ENCODE peak calls at places on chromosomes 16 and 17, in six cellular contexts. A is AG04450; Q is effector memory CD4-positive, alpha-beta T cell; X is left lung; G is CD8-positive, alpha-beta memory T cell; M is heart right ventricle. O is an unnamed sample.
A peak's percentile ranks its signal among the peaks of the same experiment; 100 is the strongest.

GRCh38 chr16:19419691-19420060 is 2.0 kb downstream of the TMC5 start:
- DNase-seq in Q (no peak), M (no peak), G (no peak), A (no peak), X (no peak), O (no peak)

GRCh38 chr16:85384831-85385462 is 228.2 kb upstream of the GSE1 start:
- DNase-seq in Q (no peak), G (no peak), X (no peak), A (no peak), M (peak; percentile 7), O (no peak)

GRCh38 chr16:24734382-24734781 is 4.9 kb downstream of the TNRC6A start:
- DNase-seq in M (no peak), X (no peak), G (no peak), A (peak; percentile 32), Q (no peak), O (no peak)

GRCh38 chr16:52389045-52389444 is 157.9 kb downstream of the TOX3 start:
- DNase-seq in M (no peak), A (no peak), Q (no peak), G (no peak), X (no peak), O (no peak)

GRCh38 chr16:1149101-1149636 is 3.7 kb upstream of the CACNA1H start:
- DNase-seq in M (no peak), A (no peak), Q (no peak), X (no peak), G (no peak), O (no peak)

GRCh38 chr16:71255721-71256120 is 25.2 kb upstream of the HYDIN start:
- DNase-seq in Q (no peak), A (no peak), G (no peak), X (no peak), M (no peak), O (no peak)

GRCh38 chr17:44610331-44610730 is 45.9 kb upstream of the MEIOC start:
- DNase-seq in A (no peak), G (no peak), X (no peak), M (no peak), Q (no peak), O (no peak)

GRCh38 chr17:3935825-3936355 is 19.6 kb upstream of the P2RX1 start:
- DNase-seq in Q (no peak), M (no peak), X (no peak), G (no peak), A (peak; percentile 32), O (no peak)

GRCh38 chr17:74452841-74453661 is 13.4 kb upstream of the CD300A start:
- DNase-seq in A (no peak), Q (no peak), X (no peak), G (no peak), M (no peak), O (no peak)

GRCh38 chr17:81409190-81409935 is 14.1 kb downstream of the BAHCC1 start:
- DNase-seq in X (no peak), G (no peak), Q (no peak), M (no peak), A (no peak), O (no peak)

GRCh38 chr17:81917565-81918332 is at the start of gene SIRT7:
- DNase-seq in G (peak; percentile 78), Q (peak; percentile 74), M (peak; percentile 84), X (peak; percentile 80), A (no peak), O (no peak)

GRCh38 chr16:89115216-89115949 is 21.7 kb downstream of the ACSF3 start:
- DNase-seq in X (peak; percentile 92), G (peak; percentile 93), A (no peak), M (peak; percentile 74), Q (peak; percentile 92), O (peak; percentile 58)

GRCh38 chr16:83351846-83352245 is 455.9 kb upstream of the HSBP1 start:
- DNase-seq in M (no peak), Q (no peak), X (no peak), A (no peak), G (no peak), O (no peak)

GRCh38 chr16:49161191-49161590 is 120.4 kb downstream of the CBLN1 start:
- DNase-seq in A (no peak), G (no peak), M (no peak), X (no peak), Q (no peak), O (no peak)

GRCh38 chr17:14737984-14738651 is 437.2 kb downstream of the HS3ST3B1 start:
- DNase-seq in M (peak; percentile 43), Q (no peak), A (peak; percentile 84), X (peak; percentile 78), G (no peak), O (peak; percentile 13)

GRCh38 chr16:49015189-49015540 is 266.5 kb downstream of the CBLN1 start:
- DNase-seq in Q (no peak), A (no peak), X (no peak), G (no peak), M (no peak), O (no peak)

GRCh38 chr17:75877752-75878173 is 618 bp downstream of the TRIM47 start:
- DNase-seq in G (peak; percentile 66), X (peak; percentile 76), Q (peak; percentile 55), M (peak; percentile 77), A (no peak), O (no peak)

GRCh38 chr16:12188674-12189249 is 212.2 kb downstream of the SNX29 start:
- DNase-seq in Q (no peak), X (no peak), M (no peak), G (no peak), A (no peak), O (no peak)

DNA sequence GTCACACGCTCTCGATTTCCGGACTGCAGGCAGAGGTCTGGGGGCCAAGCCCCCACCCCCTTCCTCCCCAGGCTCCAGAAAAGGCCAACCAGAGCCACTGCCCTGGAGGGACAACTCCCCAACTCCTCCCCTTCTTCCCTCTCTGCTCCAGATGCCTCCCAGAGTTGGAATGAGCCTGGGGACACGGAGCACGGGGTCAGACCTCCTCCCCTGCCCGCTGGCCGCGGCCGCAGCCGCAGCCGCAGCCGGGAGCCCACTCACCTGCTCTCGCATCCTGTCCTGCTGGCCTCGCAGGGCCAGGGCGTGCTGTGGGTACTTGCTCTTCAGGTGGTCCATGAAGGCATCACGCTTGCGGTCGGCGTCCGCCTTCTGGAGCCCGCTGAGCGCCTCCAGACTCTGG is 27.5 kb downstream of the SRCIN1 start:
- DNase-seq in M (no peak), A (no peak), X (no peak), G (no peak), Q (no peak), O (no peak)
- H3K4me3 ChIP-seq in M (no peak overlapping the region), A (no peak overlapping the region), X (no peak overlapping the region), G (no peak overlapping the region), Q (no peak overlapping the region), O (no peak overlapping the region)

GRCh38 chr16:66127459-66128362 is 238.8 kb upstream of the CDH5 start:
- DNase-seq in A (no peak), G (no peak), M (peak; percentile 19), X (no peak), Q (no peak), O (no peak)
- H3K9me3 ChIP-seq in A (no peaks in the 10 kb centered on the region), G (no peaks in the 10 kb centered on the region), M (no peaks in the 10 kb centered on the region), X (no peaks in the 10 kb centered on the region), Q (no peaks in the 10 kb centered on the region), O (no peaks in the 10 kb centered on the region)

GRCh38 chr17:78143214-78144145 is 2.7 kb upstream of the C17orf99 start:
- DNase-seq in A (no peak), Q (no peak), M (no peak), G (no peak), X (no peak), O (no peak)
- H3K27ac ChIP-seq in A (no peak overlapping the region), Q (no peak overlapping the region), M (peak overlapping the region; percentile 61), G (peak overlapping the region; percentile 51), X (peak overlapping the region; percentile 79), O (peak overlapping the region; percentile 70)

DNA sequence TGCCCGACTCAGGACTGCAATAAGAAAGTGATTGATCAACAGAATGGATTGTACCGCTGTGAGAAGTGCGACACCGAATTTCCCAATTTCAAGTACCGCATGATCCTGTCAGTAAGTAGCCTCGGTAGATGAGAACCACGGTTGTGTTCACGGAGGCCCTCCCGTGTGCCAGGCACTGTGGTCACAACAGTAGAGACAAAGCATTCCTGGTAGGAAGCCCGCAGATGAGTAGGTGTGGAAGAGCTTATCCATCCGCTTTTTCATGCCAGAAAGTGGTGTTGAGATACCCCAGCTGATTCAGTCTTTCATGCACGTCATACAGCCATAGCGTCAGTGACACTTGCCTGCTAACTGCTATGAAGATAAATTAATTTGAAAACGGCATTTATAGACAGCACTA is 58.9 kb downstream of the RPA1 start:
- DNase-seq in G (no peak), A (no peak), M (no peak), Q (no peak), X (no peak), O (no peak)
- H3K4me3 ChIP-seq in G (no peak overlapping the region), A (no peak overlapping the region), M (no peak overlapping the region), Q (no peak overlapping the region), X (no peak overlapping the region), O (no peak overlapping the region)

GRCh38 chr16:35881654-35882053 is 2422.2 kb downstream of the TP53TG3F start:
- DNase-seq in Q (no peak), G (no peak), M (no peak), A (no peak), X (no peak), O (no peak)
- H3K9me3 ChIP-seq in Q (no peaks in the 10 kb centered on the region), G (no peaks in the 10 kb centered on the region), M (no peaks in the 10 kb centered on the region), A (peaks cover 19% of the 10 kb centered on the region), X (peaks cover 65% of the 10 kb centered on the region), O (no peaks in the 10 kb centered on the region)

GRCh38 chr16:50692999-50693781 is at the start of gene NOD2:
- DNase-seq in X (peak; percentile 52), G (peak; percentile 29), Q (no peak), A (no peak), M (no peak), O (no peak)

GRCh38 chr16:50695017-50696000 is 1.9 kb downstream of the NOD2 start:
- DNase-seq in X (peak; percentile 78), Q (no peak), G (no peak), A (no peak), M (no peak), O (no peak)

GRCh38 chr16:50694206-50694605 is 800 bp downstream of the NOD2 start:
- DNase-seq in M (no peak), Q (no peak), X (no peak), G (no peak), A (no peak), O (no peak)

GRCh38 chr16:50690177-50690576 is 3.2 kb upstream of the NOD2 start:
- DNase-seq in X (no peak), M (no peak), Q (no peak), A (no peak), G (no peak), O (no peak)

DNA sequence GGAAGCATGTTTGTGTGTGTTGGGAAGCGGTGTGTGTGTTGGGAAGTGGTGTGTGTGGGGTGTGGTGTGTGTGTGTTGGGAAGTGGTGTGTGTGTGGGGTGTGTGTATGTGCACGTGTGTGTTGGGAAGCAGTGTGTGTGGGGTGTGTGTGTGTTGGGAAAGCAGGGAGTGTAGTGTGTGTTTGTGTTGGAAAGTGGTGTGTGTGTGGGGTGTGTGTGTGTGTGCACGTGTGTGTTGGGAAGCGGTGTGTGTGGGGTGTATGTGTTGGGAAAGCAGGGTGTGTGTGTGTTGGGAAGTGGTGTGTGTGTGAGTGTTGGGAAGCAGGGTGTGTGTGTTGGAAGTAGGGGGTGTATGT is 785 bp upstream of the NOD2 start:
- DNase-seq in Q (no peak), A (no peak), M (no peak), X (no peak), G (no peak), O (no peak)
- H3K27ac ChIP-seq in Q (no peak overlapping the region), A (no peak overlapping the region), M (no peak overlapping the region), X (no peak overlapping the region), G (no peak overlapping the region), O (no peak overlapping the region)

DNA sequence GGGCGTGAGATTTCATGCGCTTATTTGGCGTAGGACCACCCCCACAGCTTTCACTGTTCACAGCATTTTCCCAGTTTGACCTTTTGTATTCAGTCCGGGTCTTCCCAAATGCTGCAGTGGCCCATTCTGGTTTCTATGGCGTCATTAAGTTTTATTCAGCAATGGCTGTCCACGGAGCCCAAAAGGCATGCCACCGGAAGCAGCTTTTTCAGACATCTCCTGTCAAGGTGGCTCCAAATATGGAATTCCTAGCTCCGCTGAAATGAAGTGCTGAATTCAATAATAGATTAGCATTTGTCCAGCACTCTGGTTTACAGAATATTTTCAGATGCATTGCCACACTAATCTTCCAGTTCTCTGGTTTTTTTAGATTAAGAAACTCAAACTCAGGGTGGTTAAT is 90.6 kb upstream of the FBXO47 start:
- DNase-seq in X (no peak), G (no peak), Q (no peak), M (no peak), A (no peak), O (no peak)
- H3K4me3 ChIP-seq in X (peak overlapping the region; percentile 53), G (no peak overlapping the region), Q (no peak overlapping the region), M (no peak overlapping the region), A (no peak overlapping the region), O (peak overlapping the region; percentile 60)